ENCODE peak calls at places on chromosome 21, in eight cellular contexts. H is fibroblast of lung, S is thoracic aorta, J is tibial artery, I is substantia nigra, N is neuronal stem cell, K is tibial nerve, T is brain microvascular endothelial cell. Y is an unnamed sample.

GRCh38 chr21:34952701-34953100 is 96.4 kb downstream of the RUNX1 start:
- DNase-seq in N (no peak), J (no peak), K (no peak), I (no peak), H (peak; percentile 59), T (no peak), S (no peak), Y (no peak)

GRCh38 chr21:43744725-43745124 is 25.8 kb downstream of the PDXK start:
- DNase-seq in T (no peak), H (no peak), S (no peak), N (no peak), I (no peak), K (no peak), J (no peak), Y (no peak)

GRCh38 chr21:45302082-45303061 is 14.7 kb upstream of the POFUT2 start:
- DNase-seq in I (no peak), H (no peak), J (peak; percentile 77), K (peak; percentile 64), N (no peak), S (no peak), T (peak; percentile 92), Y (peak; percentile 47)

GRCh38 chr21:44779417-44780139 is 22.0 kb downstream of the UBE2G2 start:
- DNase-seq in H (peak; percentile 44), T (no peak), K (no peak), N (no peak), I (no peak), S (no peak), J (no peak), Y (no peak)

GRCh38 chr21:45363921-45364463 is 41.0 kb upstream of the COL18A1 start:
- DNase-seq in I (peak; percentile 73), J (peak; percentile 97), K (peak; percentile 76), T (peak; percentile 98), H (peak; percentile 100), N (no peak), S (peak; percentile 86), Y (peak; percentile 77)

GRCh38 chr21:21003701-21004100 is 5.5 kb downstream of the NCAM2 start:
- DNase-seq in H (peak; percentile 23), N (no peak), T (peak; percentile 12), S (no peak), K (no peak), I (no peak), J (no peak), Y (no peak)

GRCh38 chr21:37072988-37073416 is at the start of the genes PIGP and TTC3:
- DNase-seq in J (peak; percentile 96), K (peak; percentile 83), S (peak; percentile 75), T (peak; percentile 94), H (peak; percentile 92), N (peak; percentile 97), I (peak; percentile 91), Y (peak; percentile 95)

GRCh38 chr21:44752701-44753235 is 41.4 kb upstream of the TSPEAR start:
- DNase-seq in S (no peak), K (no peak), J (peak; percentile 35), I (no peak), H (no peak), N (no peak), T (no peak), Y (no peak)

GRCh38 chr21:16195896-16196443 is 466.2 kb downstream of the USP25 start:
- DNase-seq in I (no peak), N (no peak), S (no peak), T (no peak), H (peak; percentile 36), K (no peak), J (no peak), Y (no peak)

GRCh38 chr21:39079617-39080016 is 103.6 kb downstream of the PSMG1 start:
- DNase-seq in N (no peak), K (peak; percentile 44), I (peak; percentile 56), H (peak; percentile 33), T (peak; percentile 24), J (peak; percentile 86), S (no peak), Y (peak; percentile 96)

GRCh38 chr21:32359719-32360260 is 33.0 kb downstream of the URB1 start:
- DNase-seq in H (no peak), I (no peak), N (no peak), T (no peak), K (no peak), J (no peak), S (no peak), Y (no peak)

GRCh38 chr21:34933609-34934345 is 115.3 kb downstream of the RUNX1 start:
- DNase-seq in T (no peak), I (no peak), J (no peak), K (no peak), H (no peak), N (no peak), S (no peak), Y (no peak)

GRCh38 chr21:39633770-39634181 is 21.0 kb downstream of the B3GALT5 start:
- DNase-seq in I (no peak), T (peak; percentile 74), N (no peak), S (no peak), J (no peak), H (peak; percentile 99), K (no peak), Y (no peak)

GRCh38 chr21:36658926-36659325 is 40.0 kb upstream of the SIM2 start:
- DNase-seq in I (no peak), T (no peak), K (no peak), S (no peak), J (no peak), N (no peak), H (no peak), Y (no peak)

GRCh38 chr21:26501622-26502021 is 71.5 kb downstream of the CYYR1 start:
- DNase-seq in S (no peak), J (no peak), K (no peak), I (no peak), T (no peak), H (no peak), N (no peak), Y (no peak)

GRCh38 chr21:42069327-42069726 is 1.8 kb upstream of the UMODL1 start:
- DNase-seq in K (no peak), I (no peak), N (no peak), H (no peak), J (no peak), T (no peak), S (no peak), Y (no peak)

GRCh38 chr21:42066521-42066920 is 4.6 kb upstream of the UMODL1 start:
- DNase-seq in J (no peak), I (no peak), K (no peak), H (no peak), T (no peak), S (no peak), N (no peak), Y (no peak)

GRCh38 chr21:42068256-42068545 is 2.9 kb upstream of the UMODL1 start:
- DNase-seq in S (no peak), N (no peak), K (no peak), J (no peak), I (no peak), T (no peak), H (no peak), Y (no peak)

GRCh38 chr21:42067531-42068255 is 3.4 kb upstream of the UMODL1 start:
- DNase-seq in I (no peak), N (no peak), S (no peak), J (no peak), H (no peak), K (no peak), T (no peak), Y (no peak)

GRCh38 chr21:42068592-42068991 is 2.5 kb upstream of the UMODL1 start:
- DNase-seq in K (no peak), I (no peak), S (no peak), T (no peak), H (no peak), N (no peak), J (no peak), Y (no peak)
- H3K27ac ChIP-seq in K (no peak overlapping the region), I (no peak overlapping the region), S (no peak overlapping the region), T (no peak overlapping the region), H (no peak overlapping the region), N (no peak overlapping the region), J (no peak overlapping the region), Y (no peak overlapping the region)

GRCh38 chr21:46489800-46490199 is 31.1 kb downstream of the DIP2A start:
- DNase-seq in H (no peak), S (no peak), K (no peak), T (no peak), I (no peak), N (no peak), J (no peak), Y (no peak)
- H3K27ac ChIP-seq in H (no peak overlapping the region), S (no peak overlapping the region), K (no peak overlapping the region), T (no peak overlapping the region), I (no peak overlapping the region), N (no peak overlapping the region), J (no peak overlapping the region), Y (no peak overlapping the region)

GRCh38 chr21:33546076-33546475 is 3.2 kb downstream of the SON start:
- DNase-seq in S (no peak), N (no peak), I (no peak), K (no peak), T (no peak), J (no peak), H (no peak), Y (no peak)

GRCh38 chr21:33541756-33542639 is at the start of gene GART:
- DNase-seq in S (peak; percentile 41), H (peak; percentile 71), J (peak; percentile 89), I (peak; percentile 79), T (peak; percentile 60), K (peak; percentile 74), N (peak; percentile 70), Y (peak; percentile 96)

GRCh38 chr21:33543505-33544129 is 779 bp downstream of the SON start:
- DNase-seq in H (no peak), N (no peak), T (peak; percentile 38), I (no peak), S (no peak), K (peak; percentile 38), J (no peak), Y (peak; percentile 92)

GRCh38 chr21:33542640-33543504 is at the start of gene SON:
- DNase-seq in S (peak; percentile 94), J (peak; percentile 100), H (peak; percentile 99), K (peak; percentile 98), T (peak; percentile 99), N (peak; percentile 96), I (peak; percentile 99), Y (peak; percentile 98)

GRCh38 chr21:33544451-33544850 is 1.6 kb downstream of the SON start:
- DNase-seq in S (no peak), H (no peak), N (no peak), T (no peak), I (no peak), K (no peak), J (no peak), Y (no peak)
- H3K27ac ChIP-seq in S (no peak overlapping the region), H (peak overlapping the region; percentile 99), N (no peak overlapping the region), T (no peak overlapping the region), I (no peak overlapping the region), K (no peak overlapping the region), J (no peak overlapping the region), Y (no peak overlapping the region)

DNA sequence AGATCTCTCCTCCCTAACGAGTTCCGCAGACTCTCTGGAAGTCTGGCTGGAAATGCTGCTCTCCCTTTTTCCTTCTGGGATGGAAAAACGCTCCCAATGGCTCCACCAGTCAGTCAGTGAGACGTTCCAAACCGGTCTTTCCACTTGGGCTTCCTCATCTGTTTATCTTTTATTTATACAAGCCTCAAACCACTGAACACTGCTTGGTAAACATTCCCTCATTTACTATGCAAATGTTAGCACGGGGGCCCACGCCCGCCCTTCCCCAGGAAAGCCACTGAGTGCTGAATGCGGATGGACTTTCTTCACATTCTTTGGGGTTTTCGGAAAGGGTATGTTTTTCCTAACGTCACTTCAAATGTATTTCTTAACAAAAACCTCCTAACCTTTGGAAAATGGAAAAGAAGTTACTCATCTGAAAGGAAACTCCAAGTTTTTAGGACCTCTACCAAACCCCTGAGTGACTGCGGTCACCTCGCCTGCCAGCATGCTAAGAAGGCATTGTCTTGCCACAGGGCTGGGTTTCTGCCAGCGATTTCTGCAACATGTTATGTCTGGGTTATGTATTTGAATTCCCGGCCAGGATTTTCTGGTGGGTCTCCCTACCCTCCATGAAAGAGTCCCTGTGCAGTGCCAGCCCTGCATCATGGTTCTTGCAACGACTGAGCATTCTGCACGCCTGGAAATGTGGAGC is 14.0 kb upstream of the UMODL1 start:
- DNase-seq in S (peak; percentile 75), J (peak; percentile 82), H (peak; percentile 99), I (no peak), N (no peak), K (no peak), T (peak; percentile 53), Y (peak; percentile 82)
- H3K27ac ChIP-seq in S (peak overlapping the region; percentile 86), J (peak overlapping the region; percentile 58), H (peak overlapping the region; percentile 82), I (no peak overlapping the region), N (no peak overlapping the region), K (no peak overlapping the region), T (peak overlapping the region; percentile 37), Y (peak overlapping the region; percentile 3)

Y was measured in left lung.